ENCODE peak calls at places on chromosomes 7 and 10, in eight cellular contexts. One of them, this sample, is unnamed. For H3K4me1, the result is how much of the 10 kb centered on the place peaks cover.

GRCh38 chr7:121530251-121531174 is 134.4 kb upstream of the FAM3C start:
- DNase-seq in breast epithelium: no peak
- DNase-seq in endothelial cell of umbilical vein: peak
- DNase-seq in prostate gland: no peak
- DNase-seq in OCI-LY7: no peak
- DNase-seq in hepatocyte: peak
- DNase-seq in neural progenitor cell: no peak
- DNase-seq in heart left ventricle: peak
- DNase-seq in this sample: no peak

GRCh38 chr10:121526801-121527221 is 71.4 kb downstream of the FGFR2 start:
- DNase-seq in OCI-LY7: peak
- DNase-seq in heart left ventricle: no peak
- DNase-seq in endothelial cell of umbilical vein: no peak
- DNase-seq in hepatocyte: no peak
- DNase-seq in prostate gland: no peak
- DNase-seq in neural progenitor cell: peak
- DNase-seq in breast epithelium: no peak
- DNase-seq in this sample: no peak

GRCh38 chr10:97096327-97097153 is 89.2 kb downstream of the SLIT1 start:
- DNase-seq in prostate gland: no peak
- DNase-seq in OCI-LY7: no peak
- DNase-seq in endothelial cell of umbilical vein: no peak
- DNase-seq in breast epithelium: no peak
- DNase-seq in heart left ventricle: peak
- DNase-seq in hepatocyte: no peak
- DNase-seq in neural progenitor cell: peak
- DNase-seq in this sample: no peak

GRCh38 chr7:23100697-23101096 is 4.9 kb upstream of the KLHL7 start:
- DNase-seq in prostate gland: no peak
- DNase-seq in neural progenitor cell: peak
- DNase-seq in hepatocyte: peak
- DNase-seq in endothelial cell of umbilical vein: no peak
- DNase-seq in OCI-LY7: no peak
- DNase-seq in heart left ventricle: no peak
- DNase-seq in breast epithelium: no peak
- DNase-seq in this sample: no peak

GRCh38 chr10:122567056-122567660 is 6.6 kb downstream of the DMBT1 start:
- DNase-seq in endothelial cell of umbilical vein: peak
- DNase-seq in hepatocyte: no peak
- DNase-seq in OCI-LY7: peak
- DNase-seq in prostate gland: no peak
- DNase-seq in breast epithelium: no peak
- DNase-seq in heart left ventricle: no peak
- DNase-seq in neural progenitor cell: peak
- DNase-seq in this sample: no peak

GRCh38 chr10:17736223-17736622 is 15.8 kb upstream of the TMEM236 start:
- DNase-seq in OCI-LY7: peak
- DNase-seq in heart left ventricle: no peak
- DNase-seq in neural progenitor cell: no peak
- DNase-seq in breast epithelium: no peak
- DNase-seq in endothelial cell of umbilical vein: no peak
- DNase-seq in hepatocyte: no peak
- DNase-seq in prostate gland: no peak
- DNase-seq in this sample: no peak

GRCh38 chr10:62047960-62048383 is 146.5 kb downstream of the ARID5B start:
- DNase-seq in heart left ventricle: no peak
- DNase-seq in endothelial cell of umbilical vein: peak
- DNase-seq in neural progenitor cell: no peak
- DNase-seq in hepatocyte: peak
- DNase-seq in prostate gland: peak
- DNase-seq in OCI-LY7: peak
- DNase-seq in breast epithelium: no peak
- DNase-seq in this sample: no peak

GRCh38 chr10:122864901-122865300 is 14.5 kb downstream of the FAM24B start:
- DNase-seq in breast epithelium: no peak
- DNase-seq in hepatocyte: no peak
- DNase-seq in heart left ventricle: no peak
- DNase-seq in neural progenitor cell: no peak
- DNase-seq in OCI-LY7: no peak
- DNase-seq in endothelial cell of umbilical vein: peak
- DNase-seq in prostate gland: no peak
- DNase-seq in this sample: no peak

GRCh38 chr10:126917975-126918908 is 13.0 kb downstream of the DOCK1 start:
- DNase-seq in endothelial cell of umbilical vein: no peak
- DNase-seq in neural progenitor cell: peak
- DNase-seq in prostate gland: no peak
- DNase-seq in OCI-LY7: no peak
- DNase-seq in heart left ventricle: no peak
- DNase-seq in breast epithelium: peak
- DNase-seq in hepatocyte: no peak
- DNase-seq in this sample: no peak

GRCh38 chr7:44231088-44231487 is 30.3 kb downstream of the YKT6 start:
- DNase-seq in breast epithelium: no peak
- DNase-seq in neural progenitor cell: no peak
- DNase-seq in hepatocyte: no peak
- DNase-seq in heart left ventricle: no peak
- DNase-seq in endothelial cell of umbilical vein: no peak
- DNase-seq in prostate gland: no peak
- DNase-seq in OCI-LY7: no peak
- DNase-seq in this sample: no peak

GRCh38 chr10:30574423-30574796 is 55.1 kb downstream of the LYZL2 start:
- DNase-seq in neural progenitor cell: no peak
- DNase-seq in breast epithelium: no peak
- DNase-seq in hepatocyte: no peak
- DNase-seq in endothelial cell of umbilical vein: no peak
- DNase-seq in prostate gland: no peak
- DNase-seq in heart left ventricle: no peak
- DNase-seq in OCI-LY7: no peak
- DNase-seq in this sample: no peak

GRCh38 chr10:5841965-5842364 is 28.7 kb upstream of the GDI2 start:
- DNase-seq in endothelial cell of umbilical vein: no peak
- DNase-seq in breast epithelium: no peak
- DNase-seq in hepatocyte: no peak
- DNase-seq in neural progenitor cell: no peak
- DNase-seq in prostate gland: no peak
- DNase-seq in heart left ventricle: no peak
- DNase-seq in OCI-LY7: no peak
- DNase-seq in this sample: no peak

GRCh38 chr7:132251327-132251659 is 325.0 kb downstream of the PLXNA4 start:
- DNase-seq in neural progenitor cell: peak
- DNase-seq in prostate gland: peak
- DNase-seq in heart left ventricle: peak
- DNase-seq in OCI-LY7: no peak
- DNase-seq in endothelial cell of umbilical vein: no peak
- DNase-seq in hepatocyte: peak
- DNase-seq in breast epithelium: peak
- DNase-seq in this sample: peak

GRCh38 chr7:136526408-136527105 is 341.9 kb upstream of the CHRM2 start:
- DNase-seq in OCI-LY7: no peak
- DNase-seq in endothelial cell of umbilical vein: no peak
- DNase-seq in neural progenitor cell: no peak
- DNase-seq in hepatocyte: no peak
- DNase-seq in heart left ventricle: peak
- DNase-seq in breast epithelium: no peak
- DNase-seq in prostate gland: no peak
- DNase-seq in this sample: no peak

GRCh38 chr7:146492017-146492416 is 375.4 kb downstream of the CNTNAP2 start:
- DNase-seq in prostate gland: peak
- DNase-seq in OCI-LY7: no peak
- DNase-seq in heart left ventricle: no peak
- DNase-seq in breast epithelium: no peak
- DNase-seq in endothelial cell of umbilical vein: no peak
- DNase-seq in neural progenitor cell: no peak
- DNase-seq in hepatocyte: no peak
- DNase-seq in this sample: no peak

GRCh38 chr7:36784991-36785940 is 61.0 kb upstream of the AOAH start:
- DNase-seq in endothelial cell of umbilical vein: no peak
- DNase-seq in prostate gland: peak
- DNase-seq in hepatocyte: no peak
- DNase-seq in neural progenitor cell: no peak
- DNase-seq in breast epithelium: no peak
- DNase-seq in heart left ventricle: peak
- DNase-seq in OCI-LY7: no peak
- DNase-seq in this sample: peak
- TF ChIP-seq CTCF in endothelial cell of umbilical vein: no peak
- TF ChIP-seq CTCF in prostate gland: no peak
- TF ChIP-seq CTCF in hepatocyte: no peak
- TF ChIP-seq CTCF in neural progenitor cell: no peak
- TF ChIP-seq CTCF in breast epithelium: no peak
- TF ChIP-seq CTCF in heart left ventricle: no peak
- TF ChIP-seq CTCF in OCI-LY7: no peak
- TF ChIP-seq CTCF in this sample: no peak

GRCh38 chr10:79270471-79271246 is 76.6 kb upstream of the PPIF start:
- DNase-seq in prostate gland: no peak
- DNase-seq in endothelial cell of umbilical vein: no peak
- DNase-seq in breast epithelium: no peak
- DNase-seq in heart left ventricle: peak
- DNase-seq in OCI-LY7: no peak
- DNase-seq in neural progenitor cell: no peak
- DNase-seq in hepatocyte: no peak
- DNase-seq in this sample: no peak

GRCh38 chr10:79273603-79274002 is 73.7 kb upstream of the PPIF start:
- DNase-seq in OCI-LY7: no peak
- DNase-seq in heart left ventricle: peak
- DNase-seq in neural progenitor cell: no peak
- DNase-seq in breast epithelium: no peak
- DNase-seq in hepatocyte: no peak
- DNase-seq in endothelial cell of umbilical vein: no peak
- DNase-seq in prostate gland: no peak
- DNase-seq in this sample: no peak

GRCh38 chr10:79269969-79270368 is 77.3 kb upstream of the PPIF start:
- DNase-seq in neural progenitor cell: no peak
- DNase-seq in heart left ventricle: no peak
- DNase-seq in OCI-LY7: no peak
- DNase-seq in breast epithelium: no peak
- DNase-seq in hepatocyte: no peak
- DNase-seq in prostate gland: no peak
- DNase-seq in endothelial cell of umbilical vein: no peak
- DNase-seq in this sample: no peak

GRCh38 chr10:79274279-79275104 is 72.8 kb upstream of the PPIF start:
- DNase-seq in neural progenitor cell: no peak
- DNase-seq in endothelial cell of umbilical vein: no peak
- DNase-seq in heart left ventricle: peak
- DNase-seq in OCI-LY7: no peak
- DNase-seq in breast epithelium: no peak
- DNase-seq in hepatocyte: peak
- DNase-seq in prostate gland: peak
- DNase-seq in this sample: peak

GRCh38 chr10:79272353-79272752 is 74.9 kb upstream of the PPIF start:
- DNase-seq in breast epithelium: no peak
- DNase-seq in heart left ventricle: no peak
- DNase-seq in hepatocyte: no peak
- DNase-seq in OCI-LY7: no peak
- DNase-seq in neural progenitor cell: no peak
- DNase-seq in prostate gland: no peak
- DNase-seq in endothelial cell of umbilical vein: no peak
- DNase-seq in this sample: no peak
- H3K4me1 ChIP-seq in breast epithelium: under half
- H3K4me1 ChIP-seq in heart left ventricle: half or more
- H3K4me1 ChIP-seq in hepatocyte: under half
- H3K4me1 ChIP-seq in OCI-LY7: under half
- H3K4me1 ChIP-seq in neural progenitor cell: under half
- H3K4me1 ChIP-seq in prostate gland: under half
- H3K4me1 ChIP-seq in endothelial cell of umbilical vein: under half
- H3K4me1 ChIP-seq in this sample: half or more

GRCh38 chr7:43076606-43077005 is 35.8 kb upstream of the HECW1 start:
- DNase-seq in neural progenitor cell: no peak
- DNase-seq in endothelial cell of umbilical vein: no peak
- DNase-seq in hepatocyte: no peak
- DNase-seq in heart left ventricle: no peak
- DNase-seq in prostate gland: no peak
- DNase-seq in breast epithelium: no peak
- DNase-seq in OCI-LY7: no peak
- DNase-seq in this sample: no peak

GRCh38 chr7:43072530-43072929 is 39.9 kb upstream of the HECW1 start:
- DNase-seq in breast epithelium: no peak
- DNase-seq in neural progenitor cell: no peak
- DNase-seq in hepatocyte: peak
- DNase-seq in OCI-LY7: peak
- DNase-seq in endothelial cell of umbilical vein: peak
- DNase-seq in heart left ventricle: no peak
- DNase-seq in prostate gland: no peak
- DNase-seq in this sample: no peak

GRCh38 chr7:43077285-43077684 is 35.2 kb upstream of the HECW1 start:
- DNase-seq in hepatocyte: no peak
- DNase-seq in endothelial cell of umbilical vein: no peak
- DNase-seq in heart left ventricle: no peak
- DNase-seq in breast epithelium: no peak
- DNase-seq in prostate gland: no peak
- DNase-seq in OCI-LY7: no peak
- DNase-seq in neural progenitor cell: peak
- DNase-seq in this sample: no peak

GRCh38 chr7:43076189-43076605 is 36.2 kb upstream of the HECW1 start:
- DNase-seq in OCI-LY7: peak
- DNase-seq in hepatocyte: no peak
- DNase-seq in neural progenitor cell: no peak
- DNase-seq in breast epithelium: no peak
- DNase-seq in heart left ventricle: no peak
- DNase-seq in prostate gland: no peak
- DNase-seq in endothelial cell of umbilical vein: no peak
- DNase-seq in this sample: no peak

GRCh38 chr7:43071604-43072003 is 40.8 kb upstream of the HECW1 start:
- DNase-seq in endothelial cell of umbilical vein: no peak
- DNase-seq in hepatocyte: peak
- DNase-seq in heart left ventricle: no peak
- DNase-seq in breast epithelium: no peak
- DNase-seq in neural progenitor cell: peak
- DNase-seq in prostate gland: no peak
- DNase-seq in OCI-LY7: peak
- DNase-seq in this sample: no peak
- TF ChIP-seq CTCF in endothelial cell of umbilical vein: peak
- TF ChIP-seq CTCF in hepatocyte: peak
- TF ChIP-seq CTCF in heart left ventricle: no peak
- TF ChIP-seq CTCF in breast epithelium: no peak
- TF ChIP-seq CTCF in neural progenitor cell: peak
- TF ChIP-seq CTCF in prostate gland: no peak
- TF ChIP-seq CTCF in OCI-LY7: peak
- TF ChIP-seq CTCF in this sample: no peak

DNA sequence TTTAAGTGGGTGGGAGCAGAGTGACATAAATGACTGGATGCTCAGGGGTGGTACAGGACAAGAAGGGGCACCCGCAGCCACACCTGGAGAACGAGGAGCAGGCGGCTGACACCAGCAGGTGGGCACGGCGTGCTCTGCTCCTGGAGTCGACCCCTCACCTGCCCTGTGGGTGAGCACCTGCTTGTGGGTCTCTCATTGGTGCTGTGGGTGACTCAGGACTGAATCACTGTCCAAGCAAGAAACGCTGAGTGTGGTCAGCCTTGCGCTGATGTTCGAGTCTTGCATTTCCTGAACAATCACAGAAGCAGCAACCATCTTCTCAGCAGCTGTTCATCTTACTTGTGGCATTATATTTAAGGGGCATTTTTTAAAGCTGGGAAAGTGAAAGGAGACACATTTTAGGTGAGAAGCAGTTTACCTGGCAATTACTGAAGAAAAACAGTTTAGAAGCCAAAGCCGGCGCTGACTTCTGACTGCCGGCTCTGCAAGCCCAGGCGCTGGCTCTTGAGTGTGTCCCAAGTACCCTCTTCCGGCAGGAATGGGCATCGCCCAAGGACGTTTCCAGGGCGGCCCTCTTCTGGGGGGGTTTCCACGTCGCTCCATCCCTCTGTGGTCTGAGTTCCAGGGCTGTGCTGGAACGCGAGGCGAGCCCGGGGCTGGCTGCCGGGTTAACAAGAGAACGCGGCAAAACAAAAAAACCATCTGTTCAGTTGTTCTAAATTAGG is 145.2 kb upstream of the PFKP start:
- DNase-seq in prostate gland: no peak
- DNase-seq in breast epithelium: no peak
- DNase-seq in endothelial cell of umbilical vein: peak
- DNase-seq in OCI-LY7: no peak
- DNase-seq in hepatocyte: no peak
- DNase-seq in neural progenitor cell: no peak
- DNase-seq in heart left ventricle: no peak
- DNase-seq in this sample: no peak
- H3K4me1 ChIP-seq in prostate gland: under half
- H3K4me1 ChIP-seq in breast epithelium: under half
- H3K4me1 ChIP-seq in endothelial cell of umbilical vein: under half
- H3K4me1 ChIP-seq in OCI-LY7: under half
- H3K4me1 ChIP-seq in hepatocyte: under half
- H3K4me1 ChIP-seq in neural progenitor cell: under half
- H3K4me1 ChIP-seq in heart left ventricle: under half
- H3K4me1 ChIP-seq in this sample: under half